ENCODE peak calls at places on chromosomes 7 and 10, in nine cellular contexts. Z, O, T, C, W, N, G, R and J are unnamed samples. For H3K9me3, the result is how much of the 10 kb centered on the place peaks cover.

GRCh38 chr10:36499696-36500095 is 625.7 kb upstream of the ANKRD30A start:
- DNase-seq in O (no peak), R (no peak), N (no peak), T (no peak), C (no peak), G (peak), W (no peak), Z (peak), J (no peak)

GRCh38 chr10:127976701-127977367 is 69.9 kb downstream of the PTPRE start:
- DNase-seq in R (no peak), W (no peak), T (no peak), G (no peak), Z (peak), C (no peak), O (no peak), N (no peak), J (no peak)

GRCh38 chr10:84293574-84294016 is 34.8 kb upstream of the CCSER2 start:
- DNase-seq in Z (no peak), N (no peak), C (no peak), T (no peak), O (no peak), G (peak), R (no peak), W (no peak), J (no peak)

GRCh38 chr7:106369349-106369748 is 84.6 kb upstream of the NAMPT start:
- DNase-seq in N (no peak), T (peak), G (peak), Z (peak), R (no peak), C (no peak), O (no peak), W (peak), J (no peak)

GRCh38 chr7:39614299-39614698 is 9.1 kb upstream of the RALA start:
- DNase-seq in N (no peak), G (no peak), Z (no peak), O (no peak), W (no peak), C (no peak), T (no peak), R (no peak), J (no peak)

GRCh38 chr7:133564484-133564883 is 311.6 kb downstream of the EXOC4 start:
- DNase-seq in C (no peak), W (no peak), N (no peak), O (no peak), R (no peak), Z (no peak), G (no peak), T (no peak), J (no peak)

GRCh38 chr10:110584006-110584405 is 16.5 kb downstream of the SMC3 start:
- DNase-seq in O (no peak), R (no peak), W (no peak), C (no peak), Z (no peak), G (no peak), N (no peak), T (no peak), J (no peak)

GRCh38 chr10:108393111-108393510 is 1228.6 kb upstream of the SORCS1 start:
- DNase-seq in C (no peak), T (peak), N (no peak), W (no peak), O (no peak), G (peak), R (no peak), Z (peak), J (no peak)

GRCh38 chr7:26646666-26647065 is 217.7 kb downstream of the SKAP2 start:
- DNase-seq in Z (no peak), G (peak), T (no peak), C (no peak), W (peak), N (no peak), O (no peak), R (no peak), J (no peak)

GRCh38 chr10:61688551-61689308 is 26.0 kb downstream of the CABCOCO1 start:
- DNase-seq in R (no peak), O (no peak), G (no peak), T (peak), W (no peak), Z (no peak), C (no peak), N (no peak), J (no peak)

GRCh38 chr10:30500534-30500933 is 66.5 kb downstream of the MAP3K8 start:
- DNase-seq in R (no peak), G (no peak), W (no peak), T (no peak), C (no peak), N (no peak), O (no peak), Z (no peak), J (no peak)

GRCh38 chr7:100825760-100826545 is 1.4 kb downstream of the EPHB4 start:
- DNase-seq in T (peak), W (peak), N (no peak), O (no peak), C (no peak), R (no peak), Z (peak), G (peak), J (no peak)

GRCh38 chr7:20846791-20847190 is 60.1 kb upstream of the SP8 start:
- DNase-seq in O (no peak), G (no peak), Z (no peak), W (no peak), C (no peak), R (no peak), N (no peak), T (no peak), J (no peak)

GRCh38 chr10:51861731-51862130 is 162.3 kb upstream of the CSTF2T start:
- DNase-seq in O (no peak), T (no peak), R (no peak), Z (no peak), G (no peak), W (no peak), C (no peak), N (no peak), J (no peak)

GRCh38 chr7:130734525-130735272 is 692 bp upstream of the KLF14 start:
- DNase-seq in Z (peak), G (peak), R (no peak), C (no peak), O (no peak), W (peak), N (no peak), T (peak), J (no peak)

GRCh38 chr10:12960431-12960898 is 41.0 kb downstream of the CCDC3 start:
- DNase-seq in Z (no peak), N (no peak), W (no peak), C (no peak), T (no peak), O (no peak), R (peak), G (peak), J (no peak)

GRCh38 chr7:11830582-11831382 is 1.2 kb downstream of the THSD7A start:
- DNase-seq in C (no peak), G (peak), W (peak), O (no peak), T (peak), Z (peak), N (no peak), R (no peak), J (no peak)
- H3K4me3 ChIP-seq in C (peak), G (peak), W (peak), O (peak), T (peak), Z (no peak), N (peak), R (peak), J (peak)

DNA sequence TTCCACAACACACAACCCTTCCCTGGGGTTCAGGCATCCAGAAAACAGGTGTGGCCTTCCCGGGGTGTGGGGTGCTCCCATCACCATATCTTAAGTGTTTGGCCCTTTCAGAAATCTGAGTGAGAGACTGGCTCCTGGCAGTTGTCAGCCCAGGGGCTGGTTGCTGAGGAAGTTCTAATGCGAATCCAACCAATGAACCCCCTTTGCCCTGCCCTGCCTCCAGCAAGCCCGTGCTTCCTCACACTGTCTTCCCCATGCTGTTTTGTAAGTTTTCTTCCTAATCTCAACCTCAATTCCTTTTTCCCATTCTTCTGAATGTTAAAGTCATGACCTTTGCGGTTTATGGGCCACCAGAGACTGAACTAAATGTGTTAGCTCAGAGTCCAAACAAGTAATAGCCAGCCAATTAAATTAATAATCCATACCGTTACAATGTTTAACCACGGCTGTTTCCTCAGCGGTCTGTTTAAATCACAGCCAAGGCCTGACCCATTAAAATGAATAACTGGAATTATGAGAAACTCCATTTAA is 91.0 kb upstream of the TCF7L2 start:
- DNase-seq in T (no peak), N (no peak), R (no peak), G (no peak), Z (no peak), O (no peak), C (no peak), W (peak), J (no peak)
- H3K9me3 ChIP-seq in T (under half), N (under half), R (under half), G (under half), Z (under half), O (under half), C (under half), W (under half), J (under half)

GRCh38 chr10:74425602-74426001 is 274.6 kb downstream of the ADK start:
- DNase-seq in W (no peak), Z (no peak), T (no peak), C (no peak), O (no peak), N (no peak), G (no peak), R (no peak), J (no peak)

GRCh38 chr10:74419491-74420466 is 268.8 kb downstream of the ADK start:
- DNase-seq in O (no peak), W (peak), R (no peak), N (no peak), Z (peak), C (no peak), T (peak), G (peak), J (no peak)

GRCh38 chr10:74424565-74424964 is 273.5 kb downstream of the ADK start:
- DNase-seq in C (no peak), R (no peak), Z (no peak), T (no peak), G (no peak), W (no peak), N (no peak), O (no peak), J (no peak)
- H3K4me3 ChIP-seq in C (no peak), R (no peak), Z (no peak), T (no peak), G (no peak), W (no peak), N (no peak), O (no peak), J (no peak)

DNA sequence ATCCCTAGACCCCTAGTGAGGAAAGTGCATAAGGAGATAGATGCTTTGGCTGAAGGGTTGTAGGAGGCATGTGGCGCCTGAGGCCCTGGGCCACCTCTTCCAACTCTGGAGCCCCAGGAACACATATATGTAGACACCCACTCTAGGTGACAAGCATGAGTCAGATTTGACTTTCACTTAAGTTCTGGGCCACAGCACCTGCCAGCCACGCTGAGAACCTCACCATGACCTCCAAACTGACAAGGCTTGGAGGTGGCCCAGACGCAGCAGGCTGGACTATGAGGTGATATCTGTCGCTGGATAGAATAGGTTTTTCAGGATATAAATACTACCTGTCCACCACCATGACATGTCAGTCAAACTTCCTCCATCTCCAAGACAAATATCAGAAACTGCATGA is 894.0 kb upstream of the ZNF722 start:
- DNase-seq in W (no peak), Z (no peak), T (no peak), N (no peak), R (no peak), C (no peak), O (no peak), G (no peak), J (no peak)
- H3K9me3 ChIP-seq in W (under half), Z (under half), T (under half), N (under half), R (under half), C (under half), O (under half), G (under half), J (under half)